ENCODE peak calls at places on chromosomes 13 and 19, in eight cellular contexts. Q is H1, W is mesenchymal stem cell, C is transverse colon, N is sigmoid colon, E is Peyer's patch, S is heart right ventricle, F is body of pancreas. T is an unnamed sample.

GRCh38 chr13:54317722-54318121 is 1289.1 kb downstream of the OLFM4 start:
- DNase-seq in W (no peak), Q (no peak), S (no peak), E (no peak), F (no peak), C (no peak), N (no peak), T (no peak)

GRCh38 chr19:39144487-39145071 is 19.0 kb downstream of the PAK4 start:
- DNase-seq in C (no peak), F (no peak), Q (no peak), N (no peak), S (no peak), W (no peak), E (no peak), T (peak)

GRCh38 chr13:32889986-32890565 is 126.1 kb upstream of the KL start:
- DNase-seq in F (no peak), W (peak), E (no peak), Q (no peak), C (no peak), N (no peak), S (no peak), T (no peak)

GRCh38 chr13:37540228-37540627 is 58.3 kb downstream of the POSTN start:
- DNase-seq in F (no peak), Q (no peak), N (no peak), E (no peak), S (no peak), W (peak), C (no peak), T (no peak)

GRCh38 chr19:17673937-17674799 is 14.0 kb downstream of the UNC13A start:
- DNase-seq in S (no peak), N (no peak), W (no peak), F (no peak), C (no peak), E (no peak), Q (no peak), T (no peak)

GRCh38 chr13:99982021-99982740 is 597 bp downstream of the ZIC2 start:
- DNase-seq in Q (no peak), S (no peak), E (no peak), C (no peak), N (no peak), F (no peak), W (no peak), T (no peak)

GRCh38 chr13:65677906-65678305 is 1552.2 kb downstream of the PCDH9 start:
- DNase-seq in Q (no peak), N (no peak), C (no peak), E (no peak), S (no peak), F (no peak), W (peak), T (no peak)

GRCh38 chr13:80881495-80882482 is 540.9 kb upstream of the SPRY2 start:
- DNase-seq in N (no peak), W (peak), C (no peak), F (no peak), Q (no peak), S (no peak), E (no peak), T (no peak)

GRCh38 chr19:2542341-2543069 is 66.6 kb downstream of the GADD45B start:
- DNase-seq in Q (no peak), S (no peak), W (peak), N (no peak), C (peak), F (no peak), E (no peak), T (no peak)

GRCh38 chr13:100513987-100514670 is 74.5 kb downstream of the GGACT start:
- DNase-seq in F (no peak), Q (no peak), C (no peak), W (peak), E (no peak), N (no peak), S (no peak), T (no peak)

GRCh38 chr13:113999618-113999910 is 25.7 kb upstream of the C13orf46 start:
- DNase-seq in F (no peak), E (no peak), N (no peak), S (no peak), Q (no peak), C (no peak), W (no peak), T (no peak)

GRCh38 chr19:17240855-17241399 is 4.8 kb downstream of the NR2F6 start:
- DNase-seq in W (no peak), Q (no peak), N (no peak), F (no peak), C (no peak), E (no peak), S (no peak), T (no peak)

GRCh38 chr19:40348961-40349507 is 539 bp downstream of the PLD3 start:
- DNase-seq in Q (no peak), E (no peak), N (no peak), F (no peak), C (no peak), W (peak), S (peak), T (no peak)

GRCh38 chr13:98389319-98389718 is 187.6 kb downstream of the STK24 start:
- DNase-seq in F (no peak), E (no peak), S (peak), N (no peak), W (no peak), Q (no peak), C (no peak), T (no peak)

GRCh38 chr13:42681394-42681793 is 100.0 kb upstream of the FAM216B start:
- DNase-seq in W (no peak), S (no peak), C (no peak), N (no peak), Q (no peak), E (no peak), F (no peak), T (no peak)

GRCh38 chr19:40806385-40807146 is 7.6 kb downstream of the EGLN2 start:
- DNase-seq in Q (peak), N (peak), S (peak), F (no peak), C (peak), E (peak), W (peak), T (peak)

GRCh38 chr19:55256562-55257460 is 2.0 kb downstream of the PPP6R1 start:
- DNase-seq in F (no peak), W (peak), S (no peak), E (no peak), N (no peak), Q (no peak), C (no peak), T (no peak)

GRCh38 chr19:52896431-52897148 is 845 bp downstream of the ZNF320 start:
- DNase-seq in F (peak), Q (peak), N (no peak), S (peak), C (peak), W (peak), E (peak), T (peak)

GRCh38 chr13:20127563-20128458 is 33.0 kb downstream of the GJA3 start:
- DNase-seq in F (peak), E (peak), W (peak), S (peak), C (peak), N (peak), Q (peak), T (peak)

GRCh38 chr13:42484396-42484795 is 89.6 kb upstream of the TNFSF11 start:
- DNase-seq in Q (no peak), S (no peak), C (no peak), F (no peak), W (no peak), N (no peak), E (no peak), T (no peak)

DNA sequence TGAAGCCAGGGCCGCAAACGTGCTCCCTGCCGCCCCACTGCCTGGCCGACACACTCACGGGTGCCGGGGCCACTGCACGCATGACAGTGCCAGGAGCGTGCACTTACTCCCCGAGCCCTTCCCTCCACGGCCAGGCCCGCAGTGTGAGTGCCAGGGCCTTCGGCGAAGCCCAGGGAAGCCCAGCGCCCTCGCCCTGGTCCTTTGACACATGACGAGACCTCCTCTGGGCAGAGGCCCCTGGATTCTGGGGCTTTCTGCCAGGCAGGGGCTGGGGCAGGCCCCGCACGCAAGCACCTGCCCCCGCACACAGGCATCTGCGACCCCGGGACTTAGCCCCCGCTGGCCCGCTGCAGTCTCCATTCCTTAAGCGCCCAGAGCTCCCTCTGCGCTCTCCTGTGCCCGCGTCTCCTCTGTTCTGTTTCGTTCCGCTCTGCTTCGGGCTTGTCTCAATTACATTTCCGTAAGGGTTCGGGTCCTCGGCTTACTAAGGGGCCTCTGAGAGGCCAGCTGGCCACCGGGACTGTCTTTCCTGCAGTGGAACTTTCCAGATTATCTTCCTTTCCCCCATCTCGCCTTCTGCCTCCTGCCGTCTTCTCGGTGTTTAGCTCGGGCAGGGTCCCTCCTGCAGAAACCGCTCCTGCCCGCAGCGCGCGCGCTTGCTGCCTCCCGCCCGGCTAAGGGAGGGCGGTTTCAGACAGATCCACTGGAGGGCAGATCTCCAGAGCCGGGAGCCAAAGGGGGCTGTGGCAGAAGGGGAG is 98.8 kb downstream of the ING1 start:
- DNase-seq in W (no peak), C (no peak), E (no peak), S (no peak), Q (peak), F (no peak), N (no peak), T (no peak)
- H3K4me3 ChIP-seq in W (peak), C (no peak), E (no peak), S (peak), Q (peak), F (no peak), N (peak), T (no peak)

DNA sequence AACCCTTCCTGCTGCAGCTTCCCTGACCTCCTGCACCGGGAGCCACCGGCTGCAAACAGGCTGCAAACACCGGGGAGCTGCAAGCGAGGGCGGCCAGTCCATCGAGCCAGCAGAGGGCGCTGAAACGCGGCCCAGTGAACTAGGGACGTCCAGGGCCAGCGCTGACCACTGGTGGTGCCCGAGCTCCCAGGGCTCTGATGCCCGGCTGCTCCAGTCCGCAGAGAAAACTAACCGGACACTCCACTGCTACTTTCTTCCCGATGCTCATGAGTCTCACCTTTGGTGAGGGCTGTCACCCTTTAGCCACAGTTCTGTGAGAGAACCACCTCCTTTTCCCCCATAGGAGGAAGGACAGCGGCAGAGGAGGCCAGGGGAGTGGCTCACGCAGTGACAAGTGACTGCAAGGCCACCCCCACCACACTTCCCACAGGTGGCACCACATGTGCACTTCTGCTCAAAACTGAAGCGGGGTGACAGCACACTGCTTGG is 82.8 kb upstream of the MTIF3 start:
- DNase-seq in N (peak), Q (peak), W (peak), C (peak), E (peak), F (peak), S (peak), T (peak)
- H3K4me3 ChIP-seq in N (peak), Q (no peak), W (peak), C (no peak), E (no peak), F (no peak), S (peak), T (peak)

GRCh38 chr19:14533450-14533849 is 4.1 kb downstream of the TECR start:
- DNase-seq in F (no peak), E (no peak), N (no peak), S (no peak), W (no peak), Q (no peak), C (no peak), T (no peak)

GRCh38 chr19:14529254-14530004 is at the start of gene TECR:
- DNase-seq in Q (peak), S (peak), E (peak), N (peak), F (peak), C (peak), W (peak), T (peak)

GRCh38 chr19:14528419-14529253 is 758 bp upstream of the TECR start:
- DNase-seq in Q (no peak), C (no peak), E (no peak), N (peak), W (no peak), F (no peak), S (no peak), T (no peak)

GRCh38 chr19:14530005-14530348 is 583 bp downstream of the TECR start:
- DNase-seq in S (no peak), E (peak), Q (no peak), C (peak), W (no peak), F (no peak), N (no peak), T (peak)

DNA sequence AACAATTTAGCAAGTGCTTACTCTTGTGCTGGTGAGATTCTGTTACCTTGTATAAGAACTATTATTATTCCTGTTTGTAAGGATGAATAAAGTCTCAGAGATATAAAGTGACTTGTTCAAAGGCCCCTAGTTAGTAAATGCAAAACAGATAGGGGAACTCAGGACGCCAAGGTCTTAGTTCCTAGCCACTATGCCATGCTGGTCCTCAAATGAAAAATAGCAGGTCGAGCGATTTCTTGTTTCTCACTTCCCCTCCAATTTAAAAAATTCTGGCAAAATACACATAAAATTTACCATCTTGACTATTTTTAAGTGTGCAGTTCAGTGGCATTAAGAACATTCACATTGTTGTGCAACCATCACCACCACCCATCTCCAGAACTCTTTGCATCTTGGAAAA is 1.1 kb downstream of the TECR start:
- DNase-seq in N (no peak), F (no peak), E (no peak), C (no peak), S (no peak), W (no peak), Q (no peak), T (no peak)
- H3K4me3 ChIP-seq in N (peak), F (peak), E (peak), C (peak), S (peak), W (peak), Q (peak), T (peak)

GRCh38 chr13:26249551-26249950 is 4.4 kb upstream of the CDK8 start:
- DNase-seq in C (no peak), Q (no peak), F (no peak), N (no peak), S (no peak), E (no peak), W (no peak), T (no peak)
- H3K4me3 ChIP-seq in C (no peak), Q (no peak), F (no peak), N (no peak), S (no peak), E (no peak), W (no peak), T (no peak)

GRCh38 chr13:30338331-30338851 is 31.0 kb upstream of the KATNAL1 start:
- DNase-seq in Q (no peak), S (no peak), F (no peak), C (no peak), E (peak), N (no peak), W (no peak), T (no peak)
- H3K4me3 ChIP-seq in Q (no peak), S (no peak), F (no peak), C (no peak), E (no peak), N (no peak), W (no peak), T (no peak)

GRCh38 chr19:58261968-58262921 is 16.5 kb upstream of the ZNF8 start:
- DNase-seq in N (no peak), S (no peak), W (peak), E (no peak), Q (no peak), C (no peak), F (no peak), T (no peak)
- H3K4me3 ChIP-seq in N (no peak), S (no peak), W (peak), E (no peak), Q (peak), C (no peak), F (no peak), T (no peak)

DNA sequence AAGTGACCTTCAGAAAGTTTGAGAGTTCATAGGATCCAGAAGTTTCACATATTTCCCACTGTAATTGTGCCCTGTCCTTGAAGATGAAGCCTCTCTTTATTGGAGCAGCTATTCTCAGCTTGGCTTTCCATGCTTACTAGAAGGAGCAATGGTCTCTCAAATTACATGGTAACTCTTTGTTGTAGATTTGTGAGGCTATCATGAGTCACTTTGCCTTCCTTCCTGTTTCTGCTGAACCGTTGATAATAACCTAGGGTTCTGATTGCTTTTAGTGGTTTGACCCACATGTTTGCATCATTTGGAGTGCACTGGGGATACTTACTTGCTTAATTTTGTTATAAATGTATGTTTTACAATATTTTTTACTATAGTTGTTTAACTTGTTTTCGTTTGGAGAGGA is 772.9 kb upstream of the SLITRK6 start:
- DNase-seq in F (no peak), C (no peak), W (peak), N (no peak), E (no peak), Q (no peak), S (no peak), T (no peak)
- H3K4me3 ChIP-seq in F (no peak), C (no peak), W (no peak), N (no peak), E (no peak), Q (no peak), S (no peak), T (no peak)

GRCh38 chr19:8342316-8342683 is 762 bp downstream of the KANK3 start:
- DNase-seq in C (no peak), N (no peak), E (no peak), W (no peak), F (no peak), Q (no peak), S (no peak), T (no peak)
- H3K4me3 ChIP-seq in C (no peak), N (peak), E (peak), W (no peak), F (no peak), Q (no peak), S (peak), T (no peak)

T was measured in colonic mucosa.